ENCODE peak calls at places on chromosome 10, in four cellular contexts. K is activated CD8-positive, alpha-beta memory T cell treated with anti-CD3 and anti-CD28 coated beads, Interleukin-2, amount 50 U/mL, for 4 hours; L is NCI-H226; T is GM04503. B is an unnamed sample.

GRCh38 chr10:86635402-86635801 is 18.9 kb upstream of the OPN4 start:
- DNase-seq in L (peak; percentile 81), T (peak; percentile 81), K (no peak), B (no peak)

GRCh38 chr10:49288341-49289065 is 10.5 kb upstream of the C10orf71 start:
- DNase-seq in L (no peak), T (no peak), K (no peak), B (no peak)

GRCh38 chr10:102542800-102543418 is 39.1 kb downstream of the SUFU start:
- DNase-seq in L (peak; percentile 14), K (no peak), T (no peak), B (no peak)

GRCh38 chr10:114550756-114551290 is 107.3 kb downstream of the ABLIM1 start:
- DNase-seq in T (no peak), K (no peak), L (no peak), B (peak; percentile 46)

GRCh38 chr10:75709830-75710229 is 278.4 kb downstream of the LRMDA start:
- DNase-seq in T (no peak), L (no peak), K (no peak), B (no peak)

GRCh38 chr10:51308096-51308495 is 233.8 kb downstream of the PRKG1 start:
- DNase-seq in L (no peak), T (no peak), K (no peak), B (no peak)

GRCh38 chr10:46050956-46051355 is 4.9 kb upstream of the MSMB start:
- DNase-seq in T (no peak), K (no peak), L (no peak), B (no peak)

GRCh38 chr10:62584216-62584615 is 210.0 kb downstream of the ZNF365 start:
- DNase-seq in K (no peak), T (peak; percentile 89), L (peak; percentile 84), B (no peak)

GRCh38 chr10:111972109-111972508 is 211.5 kb downstream of the GPAM start:
- DNase-seq in T (no peak), L (no peak), K (no peak), B (peak; percentile 14)

GRCh38 chr10:8066797-8067196 is 12.3 kb downstream of the GATA3 start:
- DNase-seq in K (no peak), L (no peak), T (no peak), B (no peak)

GRCh38 chr10:18473424-18474110 is 177.8 kb downstream of the NSUN6 start:
- DNase-seq in K (no peak), T (no peak), L (no peak), B (no peak)

GRCh38 chr10:60883187-60883586 is 60.8 kb downstream of the RHOBTB1 start:
- DNase-seq in K (no peak), L (no peak), T (no peak), B (peak; percentile 25)

GRCh38 chr10:75976681-75977080 is 545.3 kb downstream of the LRMDA start:
- DNase-seq in L (no peak), K (no peak), T (no peak), B (no peak)

GRCh38 chr10:115606081-115606480 is 512.9 kb downstream of the ATRNL1 start:
- DNase-seq in K (no peak), L (no peak), T (no peak), B (no peak)

GRCh38 chr10:71247306-71247705 is 34.9 kb downstream of the UNC5B start:
- DNase-seq in L (no peak), K (no peak), T (no peak), B (no peak)

GRCh38 chr10:30719832-30720231 is 90.3 kb upstream of the LYZL2 start:
- DNase-seq in K (no peak), T (no peak), L (no peak), B (no peak)

GRCh38 chr10:124688889-124689670 is 55.1 kb downstream of the FAM53B start:
- DNase-seq in K (peak; percentile 37), L (no peak), T (no peak), B (peak; percentile 43)

B was measured in NCI-H460.